ENCODE peak calls at places on chromosomes 4 and X, in six cellular contexts. A is A549, U is RPMI8226, W is astrocyte, S is M059J, F is occipital lobe. V is an unnamed sample.

GRCh38 chr4:151524610-151525009 is 115.6 kb downstream of the FHIP1A start:
- DNase-seq in F (no peak), W (no peak), U (no peak), S (no peak), A (no peak), V (no peak)

GRCh38 chrX:150482537-150483217 is 85.7 kb upstream of the MTM1 start:
- DNase-seq in F (no peak), A (peak), W (peak), U (no peak), S (peak), V (peak)

GRCh38 chrX:154125356-154126040 is 18.5 kb upstream of the OPN1LW start:
- DNase-seq in A (no peak), U (no peak), S (no peak), F (no peak), W (no peak), V (no peak)

GRCh38 chr4:56326363-56326762 is 60.9 kb downstream of the AASDH start:
- DNase-seq in A (no peak), U (no peak), W (no peak), F (no peak), S (no peak), V (no peak)

GRCh38 chr4:94523033-94523590 is 71.4 kb downstream of the PDLIM5 start:
- DNase-seq in S (no peak), U (no peak), W (no peak), F (no peak), A (no peak), V (no peak)

GRCh38 chrX:70033348-70033747 is 16.4 kb downstream of the AWAT2 start:
- DNase-seq in F (no peak), S (peak), W (no peak), U (peak), A (peak), V (no peak)

GRCh38 chr4:99087887-99088484 is 602 bp downstream of the ADH5 start:
- DNase-seq in S (peak), W (peak), A (peak), F (peak), U (peak), V (peak)

GRCh38 chr4:152572417-152573086 is 36.7 kb upstream of the FBXW7 start:
- DNase-seq in U (no peak), A (peak), F (no peak), S (peak), W (peak), V (peak)

GRCh38 chrX:1385251-1385794 is 6.6 kb downstream of the SLC25A6 start:
- DNase-seq in S (no peak), U (no peak), F (no peak), A (no peak), W (no peak), V (no peak)

GRCh38 chr4:163548481-163549243 is 54.2 kb downstream of the TMA16 start:
- DNase-seq in F (no peak), S (peak), A (peak), U (peak), W (peak), V (peak)

GRCh38 chr4:1843852-1844251 is 12.1 kb downstream of the LETM1 start:
- DNase-seq in U (no peak), F (peak), S (no peak), A (no peak), W (no peak), V (peak)

GRCh38 chrX:6383488-6383887 is 151.4 kb downstream of the VCX3A start:
- DNase-seq in A (no peak), U (no peak), W (no peak), S (no peak), F (no peak), V (no peak)

GRCh38 chrX:108270739-108271396 is 167.4 kb downstream of the COL4A6 start:
- DNase-seq in W (peak), S (peak), U (no peak), F (no peak), A (no peak), V (peak)

GRCh38 chrX:41695464-41695863 is 6.7 kb downstream of the GPR34 start:
- DNase-seq in F (no peak), W (peak), A (peak), U (no peak), S (peak), V (peak)

GRCh38 chrX:15646543-15646942 is 18.1 kb downstream of the CLTRN start:
- DNase-seq in W (no peak), A (no peak), U (no peak), F (no peak), S (no peak), V (no peak)

GRCh38 chr4:54961357-54961975 is 163.9 kb downstream of the KDR start:
- DNase-seq in S (peak), A (peak), W (peak), F (no peak), U (peak), V (peak)

GRCh38 chr4:97152159-97152558 is 991.1 kb downstream of the STPG2 start:
- DNase-seq in W (no peak), U (no peak), F (no peak), A (no peak), S (no peak), V (no peak)

GRCh38 chrX:140766024-140766611 is 56.6 kb downstream of the LINC00632 start:
- DNase-seq in U (peak), F (no peak), S (peak), W (peak), A (peak), V (peak)

GRCh38 chrX:20654596-20655106 is 387.9 kb upstream of the RPS6KA3 start:
- DNase-seq in A (no peak), S (no peak), U (no peak), F (no peak), W (no peak), V (no peak)

GRCh38 chr4:8855781-8856245 is 15.8 kb downstream of the HMX1 start:
- DNase-seq in S (no peak), U (no peak), F (no peak), A (no peak), W (no peak), V (no peak)

GRCh38 chr4:112908511-112908910 is 140.9 kb upstream of the ANK2 start:
- DNase-seq in A (no peak), W (no peak), F (no peak), U (no peak), S (peak), V (no peak)

GRCh38 chrX:13569479-13570244 is at the start of gene EGFL6:
- DNase-seq in F (no peak), U (no peak), S (no peak), A (no peak), W (no peak), V (no peak)

GRCh38 chr4:179595671-179596410 is 2153.6 kb upstream of the AGA start:
- DNase-seq in W (peak), F (no peak), S (peak), U (no peak), A (no peak), V (peak)

GRCh38 chr4:133484287-133484686 is 335.2 kb downstream of the PCDH10 start:
- DNase-seq in U (no peak), W (peak), A (no peak), S (peak), F (no peak), V (no peak)

GRCh38 chrX:38426785-38427184 is 74.4 kb downstream of the OTC start:
- DNase-seq in W (no peak), U (peak), A (peak), F (no peak), S (peak), V (no peak)

GRCh38 chr4:87978656-87979055 is 3.1 kb downstream of the SPP1 start:
- DNase-seq in F (no peak), S (no peak), W (peak), U (peak), A (peak), V (peak)

GRCh38 chr4:84814100-84814750 is 152.3 kb downstream of the WDFY3 start:
- DNase-seq in S (peak), A (peak), U (peak), F (peak), W (peak), V (peak)

GRCh38 chr4:165439344-165439743 is 60.5 kb downstream of the CPE start:
- DNase-seq in F (no peak), W (no peak), U (no peak), A (no peak), S (peak), V (no peak)

GRCh38 chr4:37130465-37130864 is 114.1 kb upstream of the NWD2 start:
- DNase-seq in F (no peak), W (no peak), U (no peak), A (no peak), S (no peak), V (no peak)

GRCh38 chrX:9865804-9866471 is 79.7 kb downstream of the SHROOM2 start:
- DNase-seq in S (peak), F (no peak), W (peak), U (no peak), A (no peak), V (peak)

GRCh38 chrX:17412692-17413091 is 37.7 kb downstream of the NHS start:
- DNase-seq in F (no peak), A (peak), W (peak), S (peak), U (no peak), V (peak)

GRCh38 chr4:8393593-8394038 is 46.9 kb downstream of the ACOX3 start:
- DNase-seq in A (peak), S (peak), W (peak), F (peak), U (no peak), V (peak)

GRCh38 chr4:63582997-63583396 is 826.3 kb downstream of the TECRL start:
- DNase-seq in S (no peak), A (no peak), F (no peak), W (no peak), U (no peak), V (no peak)

GRCh38 chrX:13013353-13014110 is 30.9 kb downstream of the FAM9C start:
- DNase-seq in A (peak), S (no peak), W (no peak), U (peak), F (no peak), V (peak)

GRCh38 chrX:109848451-109849050 is 115.5 kb upstream of the ACSL4 start:
- DNase-seq in A (no peak), S (no peak), U (no peak), F (no peak), W (no peak), V (no peak)

GRCh38 chr4:87843936-87844335 is 11.2 kb downstream of the MEPE start:
- DNase-seq in S (peak), F (peak), U (peak), A (peak), W (peak), V (peak)

GRCh38 chrX:102985182-102985581 is 48.1 kb downstream of the RAB40AL start:
- DNase-seq in W (no peak), S (peak), A (no peak), F (no peak), U (peak), V (no peak)

GRCh38 chr4:156961241-156962068 is 10.1 kb downstream of the PDGFC start:
- DNase-seq in F (no peak), U (no peak), A (no peak), S (no peak), W (peak), V (no peak)

GRCh38 chrX:21756785-21757529 is 959 bp downstream of the SMPX start:
- DNase-seq in A (no peak), F (no peak), W (no peak), U (no peak), S (no peak), V (no peak)

GRCh38 chr4:38867478-38868054 is at the start of gene FAM114A1:
- DNase-seq in A (peak), U (peak), F (peak), W (peak), S (peak), V (peak)

V was measured in iris pigment epithelial cell.